ENCODE peak calls at places on chromosomes 13 and 19, in four cellular contexts. H, M, W and I are unnamed samples.

GRCh38 chr13:73671011-73671410 is 463.2 kb downstream of the KLF12 start:
- DNase-seq in H (no peak), M (no peak), W (no peak), I (no peak)

GRCh38 chr19:48338253-48338755 is 13.0 kb downstream of the EMP3 start:
- DNase-seq in H (no peak), M (no peak), W (no peak), I (no peak)

GRCh38 chr19:14570864-14571527 is 870 bp downstream of the NDUFB7 start:
- DNase-seq in H (no peak), M (no peak), W (no peak), I (no peak)

GRCh38 chr13:28865312-28865711 is 45.2 kb downstream of the MTUS2 start:
- DNase-seq in H (no peak), M (no peak), W (no peak), I (no peak)

GRCh38 chr19:49893135-49893534 is 3.6 kb downstream of the IL4I1 start:
- DNase-seq in H (no peak), M (no peak), W (no peak), I (no peak)

GRCh38 chr19:46240693-46241092 is 11.2 kb downstream of the IGFL1 start:
- DNase-seq in H (no peak), M (no peak), W (no peak), I (no peak)

GRCh38 chr13:26179344-26179743 is 42.8 kb downstream of the RNF6 start:
- DNase-seq in H (no peak), M (no peak), W (no peak), I (no peak)

GRCh38 chr13:74886496-74886895 is 595.5 kb downstream of the TBC1D4 start:
- DNase-seq in H (no peak), M (no peak), W (no peak), I (no peak)

GRCh38 chr13:28376604-28377003 is 118.3 kb downstream of the FLT1 start:
- DNase-seq in H (no peak), M (no peak), W (no peak), I (no peak)

GRCh38 chr19:20359933-20360720 is 193.1 kb downstream of the ZNF486 start:
- DNase-seq in H (no peak), M (peak), W (no peak), I (no peak)

GRCh38 chr19:47661161-47661560 is 52.1 kb upstream of the EHD2 start:
- DNase-seq in H (no peak), M (no peak), W (no peak), I (no peak)

GRCh38 chr13:105462098-105462497 is 1073.4 kb downstream of the EFNB2 start:
- DNase-seq in H (no peak), M (no peak), W (no peak), I (no peak)

GRCh38 chr19:49712397-49712859 is 21.5 kb downstream of the CPT1C start:
- DNase-seq in H (no peak), M (peak), W (no peak), I (peak)

GRCh38 chr19:48196321-48196761 is 25.9 kb downstream of the ZSWIM9 start:
- DNase-seq in H (no peak), M (no peak), W (no peak), I (no peak)

GRCh38 chr19:38434549-38435051 is 1.1 kb downstream of the RYR1 start:
- DNase-seq in H (no peak), M (peak), W (no peak), I (no peak)

GRCh38 chr19:1911098-1911497 is 5.9 kb downstream of the ADAT3 start:
- DNase-seq in H (no peak), M (no peak), W (no peak), I (no peak)

GRCh38 chr13:56351041-56351440 is 789.7 kb upstream of the PRR20A start:
- DNase-seq in H (no peak), M (no peak), W (no peak), I (no peak)

GRCh38 chr13:65540064-65540635 is 1690.0 kb downstream of the PCDH9 start:
- DNase-seq in H (no peak), M (no peak), W (no peak), I (no peak)

GRCh38 chr19:532578-533484 is 1.3 kb downstream of the CDC34 start:
- DNase-seq in H (peak), M (peak), W (no peak), I (no peak)

GRCh38 chr19:41799444-41800000 is 3.1 kb downstream of the CEACAM3 start:
- DNase-seq in H (no peak), M (no peak), W (no peak), I (no peak)

GRCh38 chr13:66222926-66223325 is 1007.2 kb downstream of the PCDH9 start:
- DNase-seq in H (no peak), M (no peak), W (no peak), I (no peak)

GRCh38 chr19:38707512-38708114 is 36.7 kb downstream of the CAPN12 start:
- DNase-seq in H (no peak), M (no peak), W (no peak), I (no peak)

GRCh38 chr13:99662678-99663077 is 161.4 kb downstream of the TM9SF2 start:
- DNase-seq in H (no peak), M (no peak), W (no peak), I (no peak)

GRCh38 chr19:16381756-16382401 is 57.3 kb downstream of the KLF2 start:
- DNase-seq in H (no peak), M (no peak), W (no peak), I (no peak)

GRCh38 chr13:112629161-112629560 is 41.2 kb upstream of the TUBGCP3 start:
- DNase-seq in H (no peak), M (no peak), W (no peak), I (no peak)

GRCh38 chr19:7507884-7508283 is 8.0 kb upstream of the ZNF358 start:
- DNase-seq in H (peak), M (peak), W (no peak), I (peak)

DNA sequence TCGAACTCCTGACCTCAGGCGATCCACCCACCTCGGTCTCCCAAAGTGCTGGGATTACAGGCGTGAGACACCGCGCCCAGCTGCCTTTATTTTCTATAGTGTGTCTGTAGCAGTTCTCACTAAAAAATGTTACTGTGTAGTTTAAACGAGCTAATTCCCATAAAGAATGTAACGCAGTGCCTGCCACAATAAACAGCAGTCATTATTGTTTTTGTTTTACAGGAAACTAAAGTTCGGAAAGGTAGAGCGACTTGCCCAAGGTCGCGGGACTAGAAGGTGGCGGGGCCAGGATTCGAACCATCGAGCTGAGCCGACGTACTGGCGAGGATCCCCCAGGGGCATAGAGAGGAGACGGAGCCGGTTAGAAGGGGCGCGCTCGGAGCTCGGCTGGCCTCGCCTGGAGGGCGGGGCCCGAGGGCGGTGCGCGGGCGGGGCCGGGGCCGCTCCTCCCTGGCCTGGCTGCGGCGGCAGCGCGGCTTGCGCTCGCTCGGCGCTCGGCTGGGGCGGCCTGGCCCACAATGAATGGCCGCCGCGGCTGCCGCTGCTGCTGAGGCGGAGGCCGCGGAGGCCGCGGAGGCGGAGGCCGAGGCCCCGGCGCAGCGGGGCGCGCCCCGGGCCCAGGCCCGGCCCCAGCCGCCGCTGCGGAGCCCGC is at the start of gene NACC1:
- DNase-seq in H (peak), M (peak), W (no peak), I (peak)
- TF ChIP-seq SUZ12 in H (no peak), M (no peak), W (no peak), I (no peak)

GRCh38 chr19:55641376-55642152 is 762 bp downstream of the ZNF580 start:
- DNase-seq in H (no peak), M (no peak), W (no peak), I (no peak)

GRCh38 chr19:55640577-55641375 is at the start of gene ZNF580:
- DNase-seq in H (no peak), M (peak), W (no peak), I (peak)

GRCh38 chr19:55643003-55643732 is at the start of gene ZNF581:
- DNase-seq in H (no peak), M (peak), W (peak), I (peak)

GRCh38 chr19:55643733-55644116 is 276 bp downstream of the ZNF581 start:
- DNase-seq in H (no peak), M (no peak), W (no peak), I (no peak)

DNA sequence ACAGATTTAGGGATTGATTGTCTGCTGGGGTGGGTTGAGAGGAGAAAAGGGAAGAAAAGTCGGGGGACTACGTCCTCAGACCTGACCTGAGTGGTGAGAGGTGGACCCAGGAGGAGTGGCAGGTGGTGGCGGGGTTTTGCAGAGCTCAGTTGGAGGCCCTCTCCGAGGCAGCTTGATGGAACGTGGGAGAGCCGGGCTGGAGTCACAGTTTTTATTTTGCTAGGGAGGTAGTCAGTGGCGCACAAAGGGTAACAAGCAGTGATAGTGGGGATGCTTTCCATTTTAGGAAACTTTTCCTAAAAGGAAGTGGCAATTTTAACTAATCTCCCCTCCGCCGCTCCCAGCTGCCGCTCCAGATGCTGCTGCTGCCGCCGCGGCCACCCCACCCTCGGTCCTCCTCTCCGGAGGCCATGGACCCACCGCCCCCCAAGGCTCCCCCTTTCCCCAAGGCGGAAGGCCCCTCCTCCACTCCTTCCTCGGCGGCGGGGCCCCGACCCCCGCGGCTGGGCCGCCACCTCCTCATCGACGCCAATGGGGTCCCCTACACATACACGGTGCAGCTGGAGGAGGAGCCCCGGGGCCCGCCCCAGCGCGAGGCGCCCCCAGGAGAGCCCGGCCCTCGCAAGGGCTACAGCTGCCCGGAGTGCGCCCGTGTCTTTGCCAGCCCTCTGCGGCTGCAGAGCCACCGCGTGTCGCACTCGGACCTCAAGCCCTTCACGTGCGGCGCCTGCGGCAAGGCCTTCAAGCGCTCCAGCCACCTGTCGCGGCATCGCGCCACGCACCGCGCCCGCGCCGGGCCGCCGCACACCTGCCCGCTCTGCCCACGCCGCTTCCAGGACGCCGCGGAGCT is 1.1 kb upstream of the ZNF581 start:
- DNase-seq in H (no peak), M (peak), W (no peak), I (no peak)
- TF ChIP-seq SUZ12 in H (no peak), M (no peak), W (no peak), I (no peak)

DNA sequence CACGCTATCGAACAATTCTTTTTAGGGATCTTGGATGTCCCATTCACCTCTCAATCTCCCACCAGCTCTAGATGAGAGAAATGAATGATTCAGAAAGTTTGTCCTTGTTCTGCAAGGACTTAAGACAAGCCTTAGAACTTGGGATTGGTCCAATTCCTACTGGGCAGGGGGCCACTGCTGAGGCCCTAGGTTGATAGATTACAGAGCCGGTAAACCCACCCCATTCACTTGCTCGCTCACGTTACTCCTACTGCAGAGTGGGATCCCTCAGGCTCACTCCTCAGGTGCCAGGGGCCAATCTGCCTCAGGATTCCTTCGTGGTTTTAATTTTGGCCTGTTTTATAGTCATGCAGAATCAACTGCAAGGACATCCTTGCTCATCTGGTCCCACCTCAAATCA is 59.0 kb downstream of the SERP2 start:
- DNase-seq in H (no peak), M (peak), W (no peak), I (no peak)
- TF ChIP-seq SUZ12 in H (no peak), M (no peak), W (no peak), I (no peak)

DNA sequence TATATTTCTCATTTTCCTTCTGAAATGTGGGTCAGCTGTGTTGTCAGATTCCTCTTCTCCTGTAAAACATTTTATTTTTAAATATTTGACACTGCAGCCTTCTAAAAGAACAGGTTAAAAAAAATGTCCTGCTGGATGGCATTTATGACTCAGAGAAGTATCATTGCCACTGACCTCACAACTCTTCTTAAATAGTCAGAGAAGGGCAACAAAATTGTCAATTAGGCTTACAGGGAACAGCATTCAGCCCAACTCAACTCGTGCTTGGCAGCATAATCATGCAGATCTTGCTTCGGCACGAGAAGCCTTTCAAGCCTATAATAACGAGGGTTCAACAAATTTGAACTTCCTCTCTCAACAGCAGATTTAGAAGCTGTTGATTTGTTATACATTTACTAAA is 296.7 kb upstream of the DACH1 start:
- DNase-seq in H (no peak), M (no peak), W (no peak), I (no peak)
- TF ChIP-seq SUZ12 in H (no peak), M (no peak), W (no peak), I (no peak)

GRCh38 chr19:3575949-3576673 is 3.4 kb downstream of the HMG20B start:
- DNase-seq in H (no peak), M (no peak), W (no peak), I (no peak)

GRCh38 chr19:3576696-3577443 is 4.1 kb downstream of the HMG20B start:
- DNase-seq in H (no peak), M (peak), W (no peak), I (no peak)

GRCh38 chr19:3577741-3578344 is 5.1 kb downstream of the HMG20B start:
- DNase-seq in H (no peak), M (peak), W (no peak), I (no peak)

GRCh38 chr19:3578390-3578789 is 5.6 kb downstream of the HMG20B start:
- DNase-seq in H (no peak), M (peak), W (no peak), I (no peak)

GRCh38 chr19:3580156-3580955 is 4.9 kb upstream of the GIPC3 start:
- DNase-seq in H (no peak), M (no peak), W (no peak), I (no peak)
- TF ChIP-seq SUZ12 in H (no peak), M (no peak), W (no peak), I (no peak)

DNA sequence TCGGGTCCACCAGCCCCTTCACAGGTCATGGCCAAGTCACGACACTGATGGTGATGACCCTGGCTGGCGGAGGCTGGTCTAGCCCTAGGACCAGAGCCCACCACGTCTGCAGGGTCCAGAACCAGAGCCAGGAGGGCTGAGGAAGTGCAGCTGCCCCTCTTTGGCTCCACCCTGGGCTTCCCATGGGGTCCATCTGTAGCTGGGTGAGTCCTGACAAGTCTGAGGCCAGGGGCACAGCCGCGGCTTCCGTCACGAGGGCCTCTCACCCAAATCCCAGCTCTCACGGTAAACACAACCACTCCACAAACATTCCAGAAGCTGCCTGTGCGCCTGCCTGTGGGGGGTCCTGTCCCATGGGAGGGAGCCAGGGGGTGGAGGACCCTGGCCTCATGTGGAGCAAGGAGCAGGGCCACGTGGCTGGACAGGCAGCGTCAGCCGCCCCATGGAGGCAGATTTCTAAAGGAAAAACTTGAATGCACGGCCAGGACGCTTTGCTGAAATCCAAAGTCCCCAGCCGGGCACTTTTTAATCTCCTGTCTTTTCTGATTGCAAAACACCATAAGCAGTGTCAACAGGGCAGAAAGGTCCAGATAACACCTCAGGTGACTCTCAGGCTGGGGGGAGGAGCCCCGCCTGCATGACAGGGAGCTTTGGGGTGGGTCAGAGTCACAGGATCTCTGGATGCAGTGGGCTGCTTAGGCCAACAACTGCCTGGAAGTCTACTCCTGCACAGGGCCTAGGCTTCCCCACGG is 29.9 kb downstream of the CEBPG start:
- DNase-seq in H (no peak), M (no peak), W (no peak), I (no peak)
- TF ChIP-seq SUZ12 in H (no peak), M (no peak), W (no peak), I (no peak)

GRCh38 chr13:87078947-87079795 is 592.0 kb upstream of the SLITRK5 start:
- DNase-seq in H (no peak), M (no peak), W (no peak), I (no peak)
- TF ChIP-seq SUZ12 in H (no peak), M (no peak), W (no peak), I (no peak)